ENCODE peak calls at places on chromosomes 13 and 19, in six cellular contexts. One of them, this sample, is unnamed. For H3K4me1, the result is how much of the 10 kb centered on the place peaks cover.

GRCh38 chr13:106416645-106417044 is 118.8 kb downstream of the EFNB2 start:
- DNase-seq in osteoblast: no peak
- DNase-seq in testis: peak
- DNase-seq in DND-41: no peak
- DNase-seq in left ventricle myocardium inferior: no peak
- DNase-seq in esophagus squamous epithelium: no peak
- DNase-seq in this sample: no peak

GRCh38 chr19:55811340-55811739 is 20.5 kb downstream of the NLRP11 start:
- DNase-seq in osteoblast: no peak
- DNase-seq in left ventricle myocardium inferior: no peak
- DNase-seq in esophagus squamous epithelium: no peak
- DNase-seq in DND-41: no peak
- DNase-seq in testis: no peak
- DNase-seq in this sample: no peak

GRCh38 chr19:23071087-23071511 is 45.7 kb upstream of the ZNF730 start:
- DNase-seq in osteoblast: peak
- DNase-seq in esophagus squamous epithelium: no peak
- DNase-seq in left ventricle myocardium inferior: peak
- DNase-seq in DND-41: no peak
- DNase-seq in testis: peak
- DNase-seq in this sample: no peak

GRCh38 chr13:97194473-97194872 is 27.7 kb upstream of the MBNL2 start:
- DNase-seq in DND-41: no peak
- DNase-seq in testis: peak
- DNase-seq in left ventricle myocardium inferior: no peak
- DNase-seq in esophagus squamous epithelium: no peak
- DNase-seq in osteoblast: no peak
- DNase-seq in this sample: no peak

GRCh38 chr19:49858591-49858985 is 7.6 kb downstream of the PTOV1 start:
- DNase-seq in DND-41: no peak
- DNase-seq in testis: peak
- DNase-seq in left ventricle myocardium inferior: no peak
- DNase-seq in esophagus squamous epithelium: no peak
- DNase-seq in osteoblast: peak
- DNase-seq in this sample: no peak

GRCh38 chr13:25847635-25848616 is 203.9 kb downstream of the SHISA2 start:
- DNase-seq in osteoblast: no peak
- DNase-seq in testis: peak
- DNase-seq in esophagus squamous epithelium: no peak
- DNase-seq in DND-41: peak
- DNase-seq in left ventricle myocardium inferior: no peak
- DNase-seq in this sample: no peak

GRCh38 chr13:109271061-109271460 is 515.3 kb downstream of the IRS2 start:
- DNase-seq in esophagus squamous epithelium: no peak
- DNase-seq in DND-41: no peak
- DNase-seq in osteoblast: no peak
- DNase-seq in testis: no peak
- DNase-seq in left ventricle myocardium inferior: no peak
- DNase-seq in this sample: no peak

GRCh38 chr19:1082165-1082927 is 12.8 kb downstream of the POLR2E start:
- DNase-seq in left ventricle myocardium inferior: no peak
- DNase-seq in DND-41: peak
- DNase-seq in osteoblast: peak
- DNase-seq in esophagus squamous epithelium: no peak
- DNase-seq in testis: peak
- DNase-seq in this sample: no peak

GRCh38 chr19:35644987-35645679 is 3.0 kb upstream of the COX6B1 start:
- DNase-seq in esophagus squamous epithelium: no peak
- DNase-seq in osteoblast: peak
- DNase-seq in left ventricle myocardium inferior: peak
- DNase-seq in testis: peak
- DNase-seq in DND-41: peak
- DNase-seq in this sample: peak

GRCh38 chr19:7866399-7867091 is 7.6 kb downstream of the PRR36 start:
- DNase-seq in DND-41: no peak
- DNase-seq in testis: no peak
- DNase-seq in left ventricle myocardium inferior: no peak
- DNase-seq in esophagus squamous epithelium: no peak
- DNase-seq in osteoblast: peak
- DNase-seq in this sample: no peak

GRCh38 chr13:44396963-44397580 is 23.4 kb downstream of the SERP2 start:
- DNase-seq in osteoblast: peak
- DNase-seq in left ventricle myocardium inferior: peak
- DNase-seq in testis: no peak
- DNase-seq in DND-41: no peak
- DNase-seq in esophagus squamous epithelium: no peak
- DNase-seq in this sample: no peak

GRCh38 chr13:108742681-108743080 is 113.3 kb downstream of the MYO16 start:
- DNase-seq in left ventricle myocardium inferior: no peak
- DNase-seq in DND-41: no peak
- DNase-seq in osteoblast: no peak
- DNase-seq in testis: no peak
- DNase-seq in esophagus squamous epithelium: no peak
- DNase-seq in this sample: no peak

GRCh38 chr13:94656766-94657165 is 55.1 kb downstream of the GPR180 start:
- DNase-seq in esophagus squamous epithelium: no peak
- DNase-seq in testis: no peak
- DNase-seq in DND-41: no peak
- DNase-seq in left ventricle myocardium inferior: no peak
- DNase-seq in osteoblast: peak
- DNase-seq in this sample: no peak

GRCh38 chr13:19057588-19058340 is 123.9 kb downstream of the TUBA3C start:
- DNase-seq in left ventricle myocardium inferior: no peak
- DNase-seq in testis: no peak
- DNase-seq in DND-41: no peak
- DNase-seq in esophagus squamous epithelium: no peak
- DNase-seq in osteoblast: peak
- DNase-seq in this sample: no peak

GRCh38 chr19:39004403-39004802 is 27.9 kb downstream of the FBXO27 start:
- DNase-seq in DND-41: no peak
- DNase-seq in testis: no peak
- DNase-seq in osteoblast: no peak
- DNase-seq in left ventricle myocardium inferior: no peak
- DNase-seq in esophagus squamous epithelium: no peak
- DNase-seq in this sample: no peak

GRCh38 chr13:112242777-112243176 is 133.4 kb upstream of the SPACA7 start:
- DNase-seq in esophagus squamous epithelium: no peak
- DNase-seq in osteoblast: no peak
- DNase-seq in left ventricle myocardium inferior: no peak
- DNase-seq in testis: peak
- DNase-seq in DND-41: no peak
- DNase-seq in this sample: no peak

GRCh38 chr13:32587774-32588165 is 1.5 kb downstream of the PDS5B start:
- DNase-seq in esophagus squamous epithelium: no peak
- DNase-seq in DND-41: no peak
- DNase-seq in left ventricle myocardium inferior: no peak
- DNase-seq in osteoblast: no peak
- DNase-seq in testis: no peak
- DNase-seq in this sample: no peak

GRCh38 chr13:113158946-113159345 is 498 bp downstream of the PROZ start:
- DNase-seq in DND-41: no peak
- DNase-seq in osteoblast: peak
- DNase-seq in esophagus squamous epithelium: no peak
- DNase-seq in testis: no peak
- DNase-seq in left ventricle myocardium inferior: no peak
- DNase-seq in this sample: no peak

GRCh38 chr13:93364166-93364565 is 137.6 kb downstream of the GPC6 start:
- DNase-seq in DND-41: no peak
- DNase-seq in testis: no peak
- DNase-seq in esophagus squamous epithelium: no peak
- DNase-seq in osteoblast: peak
- DNase-seq in left ventricle myocardium inferior: no peak
- DNase-seq in this sample: no peak

GRCh38 chr19:33278403-33279269 is 23.7 kb downstream of the CEBPA start:
- DNase-seq in esophagus squamous epithelium: no peak
- DNase-seq in testis: no peak
- DNase-seq in left ventricle myocardium inferior: no peak
- DNase-seq in DND-41: no peak
- DNase-seq in osteoblast: no peak
- DNase-seq in this sample: no peak

GRCh38 chr13:20715340-20715732 is 11.8 kb downstream of the IL17D start:
- DNase-seq in left ventricle myocardium inferior: no peak
- DNase-seq in osteoblast: no peak
- DNase-seq in DND-41: no peak
- DNase-seq in esophagus squamous epithelium: no peak
- DNase-seq in testis: no peak
- DNase-seq in this sample: no peak

GRCh38 chr13:99258210-99258860 is at the start of gene GPR18:
- DNase-seq in testis: no peak
- DNase-seq in DND-41: no peak
- DNase-seq in esophagus squamous epithelium: no peak
- DNase-seq in osteoblast: no peak
- DNase-seq in left ventricle myocardium inferior: no peak
- DNase-seq in this sample: no peak

DNA sequence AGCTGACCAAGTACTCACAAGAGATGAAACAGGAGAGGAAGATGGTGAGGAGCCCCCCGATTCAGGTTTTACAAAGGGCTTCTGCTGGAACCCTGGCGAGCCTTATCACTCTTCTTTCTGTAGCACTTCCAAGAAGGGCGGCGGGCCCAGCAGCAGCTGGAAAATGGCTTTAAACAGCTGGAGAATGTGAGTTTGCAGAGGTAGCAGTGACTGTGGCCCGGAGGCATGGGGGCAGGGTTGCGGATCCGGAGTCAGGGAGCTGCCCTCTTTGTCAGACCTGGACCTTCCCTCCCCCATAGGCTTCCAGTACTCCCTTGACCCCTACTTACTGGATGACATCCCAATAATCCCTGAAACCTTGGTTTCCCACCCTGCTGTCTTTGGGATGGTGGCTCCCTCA is 3.6 kb downstream of the TRIP10 start:
- DNase-seq in osteoblast: peak
- DNase-seq in testis: no peak
- DNase-seq in esophagus squamous epithelium: no peak
- DNase-seq in DND-41: no peak
- DNase-seq in left ventricle myocardium inferior: no peak
- DNase-seq in this sample: no peak
- H3K27ac ChIP-seq in osteoblast: no peak
- H3K27ac ChIP-seq in testis: peak
- H3K27ac ChIP-seq in esophagus squamous epithelium: peak
- H3K27ac ChIP-seq in DND-41: no peak
- H3K27ac ChIP-seq in left ventricle myocardium inferior: peak
- H3K27ac ChIP-seq in this sample: peak

DNA sequence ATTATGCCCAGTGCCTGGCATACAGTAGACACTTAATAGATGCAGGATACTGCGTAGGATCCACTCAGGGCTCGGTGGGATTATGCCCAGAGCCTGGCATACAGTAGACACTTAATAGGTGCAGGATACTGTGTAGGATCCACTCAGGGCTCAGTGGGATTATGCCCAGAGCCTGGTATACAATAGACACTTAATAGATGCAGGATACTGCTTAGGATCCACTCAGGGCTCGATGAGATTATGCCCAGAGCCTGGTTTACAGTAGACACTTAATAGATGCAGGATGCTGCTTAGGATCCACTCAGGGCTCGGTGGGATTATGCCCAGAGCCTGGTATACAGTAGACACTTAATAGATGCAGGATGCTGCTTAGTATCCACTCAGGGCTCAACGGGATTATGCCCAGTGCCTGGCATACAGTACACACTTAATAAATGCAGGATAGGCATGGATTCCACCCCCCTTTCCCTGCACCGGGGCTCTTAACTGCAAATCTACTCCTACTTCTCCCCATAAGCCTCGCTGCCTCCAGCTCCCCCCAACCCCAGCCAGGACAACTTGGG is 24.9 kb downstream of the SMIM24 start:
- DNase-seq in DND-41: no peak
- DNase-seq in testis: no peak
- DNase-seq in esophagus squamous epithelium: no peak
- DNase-seq in osteoblast: peak
- DNase-seq in left ventricle myocardium inferior: no peak
- DNase-seq in this sample: no peak
- H3K4me1 ChIP-seq in DND-41: under half
- H3K4me1 ChIP-seq in testis: under half
- H3K4me1 ChIP-seq in esophagus squamous epithelium: under half
- H3K4me1 ChIP-seq in osteoblast: under half
- H3K4me1 ChIP-seq in left ventricle myocardium inferior: half or more
- H3K4me1 ChIP-seq in this sample: under half

GRCh38 chr19:37136118-37136517 is 36.4 kb downstream of the ZNF585A start:
- DNase-seq in left ventricle myocardium inferior: no peak
- DNase-seq in esophagus squamous epithelium: no peak
- DNase-seq in osteoblast: no peak
- DNase-seq in testis: no peak
- DNase-seq in DND-41: no peak
- DNase-seq in this sample: no peak
- H3K27ac ChIP-seq in left ventricle myocardium inferior: no peak
- H3K27ac ChIP-seq in esophagus squamous epithelium: no peak
- H3K27ac ChIP-seq in osteoblast: no peak
- H3K27ac ChIP-seq in testis: no peak
- H3K27ac ChIP-seq in DND-41: no peak
- H3K27ac ChIP-seq in this sample: no peak

GRCh38 chr13:39779337-39780270 is 124.1 kb downstream of the COG6 start:
- DNase-seq in left ventricle myocardium inferior: no peak
- DNase-seq in esophagus squamous epithelium: no peak
- DNase-seq in osteoblast: no peak
- DNase-seq in DND-41: peak
- DNase-seq in testis: no peak
- DNase-seq in this sample: no peak

GRCh38 chr13:39776439-39776838 is 121.0 kb downstream of the COG6 start:
- DNase-seq in esophagus squamous epithelium: no peak
- DNase-seq in DND-41: no peak
- DNase-seq in left ventricle myocardium inferior: no peak
- DNase-seq in osteoblast: peak
- DNase-seq in testis: no peak
- DNase-seq in this sample: no peak

GRCh38 chr13:39777527-39778061 is 122.1 kb downstream of the COG6 start:
- DNase-seq in left ventricle myocardium inferior: no peak
- DNase-seq in esophagus squamous epithelium: no peak
- DNase-seq in DND-41: no peak
- DNase-seq in testis: no peak
- DNase-seq in osteoblast: peak
- DNase-seq in this sample: no peak

GRCh38 chr13:39773833-39774232 is 118.4 kb downstream of the COG6 start:
- DNase-seq in esophagus squamous epithelium: no peak
- DNase-seq in left ventricle myocardium inferior: no peak
- DNase-seq in testis: no peak
- DNase-seq in DND-41: no peak
- DNase-seq in osteoblast: peak
- DNase-seq in this sample: no peak

GRCh38 chr13:39777021-39777420 is 121.6 kb downstream of the COG6 start:
- DNase-seq in osteoblast: no peak
- DNase-seq in testis: no peak
- DNase-seq in DND-41: no peak
- DNase-seq in esophagus squamous epithelium: no peak
- DNase-seq in left ventricle myocardium inferior: no peak
- DNase-seq in this sample: no peak
- H3K4me1 ChIP-seq in osteoblast: under half
- H3K4me1 ChIP-seq in testis: under half
- H3K4me1 ChIP-seq in DND-41: under half
- H3K4me1 ChIP-seq in esophagus squamous epithelium: under half
- H3K4me1 ChIP-seq in left ventricle myocardium inferior: under half
- H3K4me1 ChIP-seq in this sample: under half

DNA sequence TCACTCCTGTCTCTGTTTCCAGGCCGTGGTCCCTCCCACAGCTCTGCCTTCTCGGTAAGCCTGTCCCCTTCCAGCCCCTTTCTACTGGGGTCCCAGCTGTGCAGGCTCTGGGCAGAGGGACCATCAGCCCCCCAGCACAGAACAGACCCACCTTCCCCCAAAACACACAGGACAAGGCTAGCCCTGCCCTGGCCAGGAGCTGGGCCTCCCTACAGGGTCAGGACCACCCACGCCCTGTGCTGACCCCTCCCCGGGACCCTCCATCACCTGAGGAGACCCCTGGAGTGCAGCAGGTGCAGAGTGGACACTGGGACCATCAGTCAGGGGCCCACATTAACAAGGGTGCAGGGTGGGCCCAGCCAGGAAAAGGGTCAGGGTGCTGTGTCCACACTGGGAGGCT is 13.9 kb downstream of the CEACAM3 start:
- DNase-seq in esophagus squamous epithelium: no peak
- DNase-seq in osteoblast: peak
- DNase-seq in left ventricle myocardium inferior: no peak
- DNase-seq in DND-41: no peak
- DNase-seq in testis: no peak
- DNase-seq in this sample: no peak
- H3K27ac ChIP-seq in esophagus squamous epithelium: no peak
- H3K27ac ChIP-seq in osteoblast: no peak
- H3K27ac ChIP-seq in left ventricle myocardium inferior: peak
- H3K27ac ChIP-seq in DND-41: no peak
- H3K27ac ChIP-seq in testis: no peak
- H3K27ac ChIP-seq in this sample: no peak